ENCODE peak calls at places on chromosome 2, in ten cellular contexts. Q, P, W, H, L, N, T, Y, D and K are unnamed samples.

GRCh38 chr2:197604117-197604516 is 71.3 kb downstream of the RFTN2 start:
- DNase-seq in Q (peak), P (no peak), W (no peak), H (no peak), L (no peak), N (no peak), T (no peak), Y (no peak), D (no peak), K (no peak)

GRCh38 chr2:126894585-126895182 is 4.0 kb upstream of the TEX51 start:
- DNase-seq in Q (no peak), P (no peak), W (no peak), H (no peak), L (no peak), N (no peak), T (no peak), Y (no peak), D (peak), K (no peak)

GRCh38 chr2:34907812-34908211 is 1308.7 kb upstream of the FAM98A start:
- DNase-seq in Q (no peak), P (no peak), W (no peak), H (no peak), L (no peak), N (no peak), T (no peak), Y (no peak), D (no peak), K (no peak)

GRCh38 chr2:227627769-227628168 is 10.5 kb downstream of the SCYGR4 start:
- DNase-seq in Q (peak), P (no peak), W (no peak), H (no peak), L (no peak), N (no peak), T (no peak), Y (no peak), D (no peak), K (no peak)

GRCh38 chr2:151823651-151824050 is 4.6 kb downstream of the ARL5A start:
- DNase-seq in Q (no peak), P (no peak), W (no peak), H (no peak), L (no peak), N (no peak), T (no peak), Y (no peak), D (no peak), K (no peak)

GRCh38 chr2:45925636-45926350 is 274.3 kb downstream of the PRKCE start:
- DNase-seq in Q (no peak), P (no peak), W (no peak), H (no peak), L (no peak), N (no peak), T (no peak), Y (no peak), D (no peak), K (no peak)

GRCh38 chr2:222864296-222864695 is 3.5 kb downstream of the ACSL3 start:
- DNase-seq in Q (no peak), P (no peak), W (no peak), H (no peak), L (peak), N (peak), T (peak), Y (no peak), D (no peak), K (peak)

GRCh38 chr2:20499387-20499786 is 52.5 kb downstream of the RHOB start:
- DNase-seq in Q (no peak), P (no peak), W (no peak), H (no peak), L (no peak), N (no peak), T (no peak), Y (no peak), D (no peak), K (no peak)

GRCh38 chr2:112000399-112001135 is 54.5 kb upstream of the TMEM87B start:
- DNase-seq in Q (no peak), P (no peak), W (no peak), H (no peak), L (no peak), N (no peak), T (no peak), Y (no peak), D (no peak), K (no peak)

GRCh38 chr2:54648256-54648655 is 75.2 kb upstream of the EML6 start:
- DNase-seq in Q (no peak), P (no peak), W (no peak), H (no peak), L (no peak), N (no peak), T (no peak), Y (no peak), D (no peak), K (no peak)

GRCh38 chr2:227774011-227774624 is 28.4 kb downstream of the SCYGR8 start:
- DNase-seq in Q (peak), P (peak), W (no peak), H (no peak), L (no peak), N (peak), T (no peak), Y (no peak), D (no peak), K (no peak)

GRCh38 chr2:118509319-118510016 is 338.0 kb downstream of the EN1 start:
- DNase-seq in Q (no peak), P (no peak), W (no peak), H (no peak), L (no peak), N (no peak), T (no peak), Y (no peak), D (no peak), K (no peak)

GRCh38 chr2:142285480-142285879 is 154.7 kb upstream of the LRP1B start:
- DNase-seq in Q (no peak), P (no peak), W (no peak), H (no peak), L (no peak), N (no peak), T (no peak), Y (no peak), D (no peak), K (no peak)

GRCh38 chr2:134911386-134911785 is 7.2 kb upstream of the CCNT2 start:
- DNase-seq in Q (no peak), P (no peak), W (no peak), H (no peak), L (no peak), N (peak), T (no peak), Y (no peak), D (no peak), K (no peak)

GRCh38 chr2:168639501-168639900 is 162.9 kb upstream of the NOSTRIN start:
- DNase-seq in Q (no peak), P (peak), W (no peak), H (no peak), L (peak), N (peak), T (peak), Y (no peak), D (no peak), K (no peak)

GRCh38 chr2:220959391-220959802 is 612.7 kb downstream of the EPHA4 start:
- DNase-seq in Q (no peak), P (no peak), W (no peak), H (no peak), L (no peak), N (no peak), T (no peak), Y (no peak), D (no peak), K (peak)

GRCh38 chr2:127175821-127176354 is 44.2 kb downstream of the CYP27C1 start:
- DNase-seq in Q (no peak), P (no peak), W (no peak), H (no peak), L (no peak), N (peak), T (peak), Y (no peak), D (peak), K (peak)

GRCh38 chr2:23427976-23428375 is 43.0 kb downstream of the KLHL29 start:
- DNase-seq in Q (no peak), P (no peak), W (no peak), H (no peak), L (no peak), N (no peak), T (no peak), Y (no peak), D (peak), K (no peak)

GRCh38 chr2:111883661-111884591 is at the start of gene ANAPC1:
- DNase-seq in Q (peak), P (peak), W (peak), H (peak), L (peak), N (peak), T (peak), Y (peak), D (peak), K (peak)

GRCh38 chr2:207983654-207984053 is 41.7 kb downstream of the PLEKHM3 start:
- DNase-seq in Q (peak), P (no peak), W (no peak), H (no peak), L (no peak), N (no peak), T (no peak), Y (no peak), D (no peak), K (no peak)

GRCh38 chr2:196066794-196067382 is 1.7 kb downstream of the DNAH7 start:
- DNase-seq in Q (peak), P (no peak), W (no peak), H (no peak), L (peak), N (peak), T (peak), Y (no peak), D (no peak), K (no peak)

GRCh38 chr2:42977236-42978174 is 185.1 kb upstream of the HAAO start:
- DNase-seq in Q (no peak), P (no peak), W (no peak), H (no peak), L (no peak), N (no peak), T (no peak), Y (no peak), D (no peak), K (no peak)

GRCh38 chr2:145484443-145485086 is 964.6 kb upstream of the ZEB2 start:
- DNase-seq in Q (no peak), P (no peak), W (no peak), H (no peak), L (peak), N (peak), T (peak), Y (no peak), D (no peak), K (peak)

GRCh38 chr2:72126186-72127100 is 21.2 kb downstream of the CYP26B1 start:
- DNase-seq in Q (no peak), P (no peak), W (peak), H (no peak), L (no peak), N (no peak), T (no peak), Y (no peak), D (peak), K (no peak)

GRCh38 chr2:96665083-96665569 is 22.6 kb downstream of the FER1L5 start:
- DNase-seq in Q (no peak), P (no peak), W (no peak), H (no peak), L (peak), N (peak), T (peak), Y (no peak), D (peak), K (peak)

GRCh38 chr2:197997083-197997541 is 192.7 kb downstream of the PLCL1 start:
- DNase-seq in Q (peak), P (no peak), W (no peak), H (no peak), L (no peak), N (no peak), T (no peak), Y (no peak), D (no peak), K (no peak)

GRCh38 chr2:189304360-189304759 is 124.8 kb upstream of the COL5A2 start:
- DNase-seq in Q (no peak), P (no peak), W (peak), H (no peak), L (no peak), N (no peak), T (no peak), Y (peak), D (no peak), K (no peak)

GRCh38 chr2:63044360-63045327 is 6.0 kb upstream of the OTX1 start:
- DNase-seq in Q (no peak), P (no peak), W (no peak), H (no peak), L (no peak), N (no peak), T (no peak), Y (no peak), D (no peak), K (no peak)

GRCh38 chr2:218607436-218608115 is at the start of gene PLCD4:
- DNase-seq in Q (no peak), P (no peak), W (no peak), H (no peak), L (peak), N (peak), T (peak), Y (no peak), D (no peak), K (no peak)

GRCh38 chr2:74223941-74224770 is 25.7 kb downstream of the MTHFD2 start:
- DNase-seq in Q (no peak), P (no peak), W (no peak), H (no peak), L (no peak), N (peak), T (peak), Y (no peak), D (no peak), K (no peak)

GRCh38 chr2:173448938-173449471 is 94.3 kb downstream of the CDCA7 start:
- DNase-seq in Q (peak), P (peak), W (peak), H (peak), L (peak), N (peak), T (peak), Y (peak), D (peak), K (peak)

GRCh38 chr2:14941151-14941631 is 308.7 kb downstream of the LRATD1 start:
- DNase-seq in Q (no peak), P (peak), W (no peak), H (no peak), L (no peak), N (peak), T (no peak), Y (no peak), D (no peak), K (peak)